ENCODE peak calls at places on chromosomes 7 and 10, in nine cellular contexts. A, Y, T, K, J, M, I, E and L are unnamed samples.
A peak's percentile ranks its signal among the peaks of the same experiment; 100 is the strongest.

GRCh38 chr7:80847027-80847426 is 71.8 kb downstream of the SEMA3C start:
- DNase-seq in I (no peak), E (no peak), J (no peak), Y (no peak), T (no peak), A (no peak), K (no peak), M (no peak), L (no peak)

GRCh38 chr7:42805601-42806000 is 106.3 kb downstream of the C7orf25 start:
- DNase-seq in K (no peak), A (no peak), J (no peak), E (no peak), I (no peak), Y (no peak), T (no peak), M (no peak), L (no peak)

GRCh38 chr10:46006219-46006618 is 24.2 kb downstream of the NCOA4 start:
- DNase-seq in Y (no peak), J (no peak), T (peak; percentile 6), I (no peak), M (no peak), A (no peak), K (no peak), E (no peak), L (no peak)

GRCh38 chr7:19665399-19666008 is 43.3 kb downstream of the POLR1F start:
- DNase-seq in T (peak; percentile 50), Y (no peak), K (no peak), A (no peak), E (no peak), J (no peak), M (peak; percentile 29), I (no peak), L (no peak)

GRCh38 chr7:11192506-11192905 is 218.8 kb downstream of the PHF14 start:
- DNase-seq in E (no peak), M (no peak), I (no peak), K (no peak), Y (no peak), J (no peak), T (no peak), A (no peak), L (no peak)

GRCh38 chr7:22351878-22352277 is 5.1 kb downstream of the RAPGEF5 start:
- DNase-seq in T (no peak), I (no peak), J (no peak), K (no peak), A (no peak), M (no peak), E (no peak), Y (no peak), L (no peak)

GRCh38 chr10:43252785-43253341 is 14.0 kb downstream of the RASGEF1A start:
- DNase-seq in E (peak; percentile 66), A (no peak), M (peak; percentile 7), I (no peak), K (no peak), J (no peak), Y (no peak), T (no peak), L (peak; percentile 17)

GRCh38 chr10:30818854-30819253 is 189.3 kb upstream of the LYZL2 start:
- DNase-seq in J (no peak), E (peak; percentile 86), A (peak; percentile 32), I (no peak), T (no peak), K (no peak), Y (no peak), M (peak; percentile 49), L (no peak)

GRCh38 chr10:49282306-49282705 is 16.7 kb upstream of the C10orf71 start:
- DNase-seq in T (no peak), A (no peak), J (no peak), E (no peak), I (no peak), K (no peak), Y (no peak), M (no peak), L (no peak)

GRCh38 chr7:99120503-99120902 is 23.4 kb downstream of the SMURF1 start:
- DNase-seq in A (no peak), I (no peak), Y (no peak), J (no peak), K (no peak), E (no peak), M (no peak), T (no peak), L (no peak)

GRCh38 chr7:20269726-20270125 is 52.5 kb upstream of the MACC1 start:
- DNase-seq in Y (no peak), J (no peak), M (no peak), A (no peak), K (no peak), E (no peak), I (no peak), T (no peak), L (no peak)

GRCh38 chr7:46569117-46569433 is 648.0 kb upstream of the IGFBP3 start:
- DNase-seq in I (no peak), T (peak; percentile 36), J (no peak), E (no peak), Y (no peak), K (no peak), A (no peak), M (peak; percentile 43), L (no peak)

GRCh38 chr10:48626986-48627731 is 22.3 kb upstream of the ARHGAP22 start:
- DNase-seq in J (no peak), E (no peak), T (peak; percentile 65), A (no peak), I (no peak), K (no peak), M (no peak), Y (peak; percentile 26), L (no peak)

GRCh38 chr7:1289681-1290261 is 57.1 kb downstream of the UNCX start:
- DNase-seq in M (no peak), E (no peak), K (no peak), J (no peak), Y (no peak), A (no peak), I (no peak), T (peak; percentile 5), L (no peak)

GRCh38 chr7:4996696-4997222 is 37.8 kb upstream of the MMD2 start:
- DNase-seq in I (no peak), A (no peak), J (no peak), K (no peak), E (no peak), T (no peak), M (no peak), Y (no peak), L (no peak)

GRCh38 chr7:98831641-98832221 is 38.1 kb downstream of the TMEM130 start:
- DNase-seq in I (peak; percentile 8), Y (no peak), M (no peak), A (no peak), J (peak; percentile 9), T (peak; percentile 53), K (no peak), E (no peak), L (peak; percentile 38)

GRCh38 chr10:75024971-75025523 is 86.4 kb upstream of the SAMD8 start:
- DNase-seq in A (no peak), E (no peak), Y (no peak), T (no peak), K (no peak), M (no peak), J (no peak), I (no peak), L (no peak)

GRCh38 chr10:98560585-98560984 is 113.8 kb upstream of the HPS1 start:
- DNase-seq in Y (no peak), K (no peak), E (no peak), I (no peak), J (no peak), T (peak; percentile 20), M (no peak), A (no peak), L (no peak)

GRCh38 chr7:86926732-86927131 is 132.7 kb downstream of the ELAPOR2 start:
- DNase-seq in K (no peak), Y (no peak), M (peak; percentile 70), I (peak; percentile 8), A (peak; percentile 56), J (no peak), E (no peak), T (peak; percentile 74), L (no peak)

GRCh38 chr10:70115948-70116682 is 16.5 kb downstream of the AIFM2 start:
- DNase-seq in J (peak; percentile 32), M (peak; percentile 90), E (no peak), A (peak; percentile 66), T (peak; percentile 64), Y (peak; percentile 60), I (peak; percentile 32), K (peak; percentile 48), L (peak; percentile 61)